ENCODE peak calls at places on chromosomes 7 and 10, in four cellular contexts. D is HepG2, C is K562, H is GM12878. N is an unnamed sample.

GRCh38 chr7:29989257-29989995 is at the start of gene SCRN1:
- DNase-seq in D (peak), C (no peak), H (no peak), N (peak)

GRCh38 chr10:109894516-109894915 is 28.8 kb downstream of the XPNPEP1 start:
- DNase-seq in D (no peak), C (no peak), H (no peak), N (no peak)

GRCh38 chr7:51590746-51591145 is 274.1 kb upstream of the COBL start:
- DNase-seq in D (no peak), C (no peak), H (no peak), N (peak)

GRCh38 chr7:45033261-45033930 is 33.4 kb downstream of the CCM2 start:
- DNase-seq in D (no peak), C (peak), H (no peak), N (no peak)

GRCh38 chr7:133139350-133139749 is 57.5 kb upstream of the CHCHD3 start:
- DNase-seq in D (peak), C (peak), H (no peak), N (peak)

GRCh38 chr10:114258274-114258840 is 19.3 kb downstream of the VWA2 start:
- DNase-seq in D (no peak), C (no peak), H (no peak), N (no peak)

GRCh38 chr10:62231371-62231770 is 37.3 kb downstream of the RTKN2 start:
- DNase-seq in D (peak), C (no peak), H (no peak), N (no peak)

GRCh38 chr7:132654150-132654549 is 77.9 kb upstream of the PLXNA4 start:
- DNase-seq in D (no peak), C (peak), H (no peak), N (peak)

GRCh38 chr10:22427890-22428571 is 82.7 kb downstream of the SPAG6 start:
- DNase-seq in D (no peak), C (peak), H (no peak), N (no peak)

GRCh38 chr7:477626-478220 is 41.9 kb downstream of the PDGFA start:
- DNase-seq in D (no peak), C (no peak), H (no peak), N (peak)

GRCh38 chr7:14714161-14714728 is 188.3 kb downstream of the DGKB start:
- DNase-seq in D (no peak), C (no peak), H (peak), N (no peak)

GRCh38 chr10:48445932-48446331 is 139.5 kb downstream of the MAPK8 start:
- DNase-seq in D (no peak), C (no peak), H (no peak), N (no peak)

GRCh38 chr7:107596881-107597581 is 17.0 kb downstream of the BCAP29 start:
- DNase-seq in D (no peak), C (no peak), H (no peak), N (no peak)

GRCh38 chr7:107597582-107597916 is 17.5 kb downstream of the BCAP29 start:
- DNase-seq in D (no peak), C (no peak), H (no peak), N (no peak)

GRCh38 chr7:107593025-107593410 is 13.0 kb downstream of the BCAP29 start:
- DNase-seq in D (no peak), C (no peak), H (no peak), N (no peak)

GRCh38 chr7:107592361-107593024 is 12.4 kb downstream of the BCAP29 start:
- DNase-seq in D (no peak), C (no peak), H (no peak), N (no peak)

DNA sequence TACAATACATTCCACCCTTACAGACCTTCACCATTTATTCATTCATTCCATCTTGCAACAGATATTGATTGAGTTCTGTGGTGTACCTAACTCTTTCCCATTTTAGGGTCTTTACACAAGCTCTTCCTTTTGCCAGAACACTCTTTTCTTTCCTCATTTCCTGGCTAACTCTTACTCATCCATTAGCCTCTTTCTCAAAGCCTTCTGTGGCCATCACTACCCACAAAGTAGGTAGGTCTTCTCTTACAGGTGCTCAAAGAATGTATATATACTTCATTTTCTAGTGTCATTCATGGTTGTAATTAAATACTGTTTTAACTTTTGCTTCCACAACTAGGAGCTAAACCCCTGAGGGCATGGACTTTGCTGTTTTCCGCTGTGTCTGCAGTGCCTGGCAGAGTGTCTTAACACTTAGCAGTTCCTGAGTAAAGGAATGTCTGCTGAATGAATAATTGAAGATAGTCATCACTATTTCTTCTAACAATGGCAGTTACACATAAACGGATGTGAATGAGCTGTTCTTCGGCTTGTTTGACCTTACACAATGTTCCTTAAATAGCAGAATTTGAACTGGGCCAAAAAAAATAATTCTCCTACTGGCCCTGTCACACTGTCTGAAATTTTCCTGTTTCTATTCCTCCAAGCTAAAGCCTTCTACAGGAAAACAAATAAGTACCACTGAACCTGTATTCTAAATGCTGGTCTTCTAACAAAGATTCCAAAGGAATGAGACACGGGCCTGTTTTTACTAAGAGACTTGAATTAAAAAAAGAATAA is 15.1 kb downstream of the BCAP29 start:
- DNase-seq in D (no peak), C (no peak), H (no peak), N (no peak)
- TF ChIP-seq POLR2AphosphoS5 in D (no peak), C (no peak), H (no peak), N (no peak)

GRCh38 chr7:107128748-107129147 is 40.1 kb upstream of the HBP1 start:
- DNase-seq in D (no peak), C (no peak), H (no peak), N (no peak)

GRCh38 chr7:107125475-107125874 is 43.3 kb upstream of the HBP1 start:
- DNase-seq in D (no peak), C (no peak), H (no peak), N (no peak)

GRCh38 chr7:107133396-107133795 is 35.4 kb upstream of the HBP1 start:
- DNase-seq in D (no peak), C (no peak), H (no peak), N (no peak)

GRCh38 chr7:107128217-107128616 is 40.6 kb upstream of the HBP1 start:
- DNase-seq in D (no peak), C (no peak), H (no peak), N (no peak)

GRCh38 chr7:107130487-107131220 is 38.1 kb upstream of the HBP1 start:
- DNase-seq in D (peak), C (no peak), H (no peak), N (no peak)
- TF ChIP-seq CTCF in D (no peak), C (no peak), H (no peak), N (peak)

GRCh38 chr7:11648104-11648503 is 183.9 kb downstream of the THSD7A start:
- DNase-seq in D (no peak), C (no peak), H (no peak), N (no peak)

GRCh38 chr7:11655163-11655562 is 176.8 kb downstream of the THSD7A start:
- DNase-seq in D (no peak), C (no peak), H (no peak), N (no peak)

GRCh38 chr7:11650504-11650903 is 181.5 kb downstream of the THSD7A start:
- DNase-seq in D (no peak), C (no peak), H (no peak), N (no peak)

GRCh38 chr7:11648980-11649379 is 183.0 kb downstream of the THSD7A start:
- DNase-seq in D (no peak), C (no peak), H (no peak), N (no peak)

GRCh38 chr7:11650030-11650429 is 182.0 kb downstream of the THSD7A start:
- DNase-seq in D (no peak), C (no peak), H (no peak), N (no peak)
- TF ChIP-seq HDAC6 in D (no peak), C (no peak), H (no peak), N (no peak)

DNA sequence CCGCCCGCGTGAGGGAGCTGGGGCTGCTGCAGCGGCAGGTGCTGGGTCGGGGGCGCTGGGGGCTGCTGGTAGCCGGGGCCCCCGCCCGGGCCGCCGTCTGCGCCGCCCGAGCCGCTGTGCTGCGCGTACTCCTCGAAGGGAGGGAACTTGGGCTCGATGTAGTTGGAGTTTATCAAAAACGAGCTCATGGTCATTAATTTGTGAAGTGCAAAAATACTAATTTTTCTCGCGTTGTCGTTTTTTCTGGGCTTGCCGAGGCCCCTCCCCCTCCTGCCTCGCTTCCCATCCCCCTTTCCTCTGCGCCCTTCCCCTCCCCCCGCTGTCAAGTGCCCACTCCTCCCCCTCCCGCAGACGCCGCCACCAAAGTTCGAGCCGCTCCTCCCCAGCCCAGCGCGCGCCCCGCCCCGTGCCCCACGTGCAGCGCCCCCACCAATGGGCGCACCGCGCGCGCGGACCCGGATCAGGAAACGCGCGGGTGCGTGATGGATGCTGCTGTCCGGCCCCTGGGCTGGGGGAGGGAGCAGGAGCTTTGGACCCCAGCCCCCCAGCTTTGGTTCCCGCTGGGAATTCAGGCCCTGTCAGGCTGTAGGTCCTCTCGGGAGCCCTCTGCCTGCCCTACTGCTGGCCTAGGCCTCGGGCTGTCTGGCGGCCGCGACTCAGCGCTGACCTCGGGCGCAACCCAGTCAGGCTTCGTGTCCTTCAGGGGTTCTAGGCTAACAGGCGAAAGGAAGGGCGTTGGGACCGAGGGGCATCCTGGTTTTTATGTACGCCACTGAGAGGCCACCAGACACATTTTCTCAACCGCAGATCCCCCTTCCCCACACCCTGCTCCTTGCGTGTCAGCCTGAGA is at the start of gene HOXA4:
- DNase-seq in D (peak), C (no peak), H (no peak), N (peak)
- TF ChIP-seq POLR2AphosphoS5 in D (peak), C (no peak), H (no peak), N (no peak)

GRCh38 chr10:15263657-15264323 is 95.3 kb upstream of the NMT2 start:
- DNase-seq in D (no peak), C (no peak), H (no peak), N (no peak)

GRCh38 chr10:15265076-15265475 is 96.6 kb upstream of the NMT2 start:
- DNase-seq in D (no peak), C (no peak), H (no peak), N (no peak)

GRCh38 chr10:15259136-15259535 is 90.6 kb upstream of the NMT2 start:
- DNase-seq in D (no peak), C (no peak), H (no peak), N (no peak)

GRCh38 chr10:15265558-15265957 is 97.1 kb upstream of the NMT2 start:
- DNase-seq in D (no peak), C (no peak), H (no peak), N (no peak)

DNA sequence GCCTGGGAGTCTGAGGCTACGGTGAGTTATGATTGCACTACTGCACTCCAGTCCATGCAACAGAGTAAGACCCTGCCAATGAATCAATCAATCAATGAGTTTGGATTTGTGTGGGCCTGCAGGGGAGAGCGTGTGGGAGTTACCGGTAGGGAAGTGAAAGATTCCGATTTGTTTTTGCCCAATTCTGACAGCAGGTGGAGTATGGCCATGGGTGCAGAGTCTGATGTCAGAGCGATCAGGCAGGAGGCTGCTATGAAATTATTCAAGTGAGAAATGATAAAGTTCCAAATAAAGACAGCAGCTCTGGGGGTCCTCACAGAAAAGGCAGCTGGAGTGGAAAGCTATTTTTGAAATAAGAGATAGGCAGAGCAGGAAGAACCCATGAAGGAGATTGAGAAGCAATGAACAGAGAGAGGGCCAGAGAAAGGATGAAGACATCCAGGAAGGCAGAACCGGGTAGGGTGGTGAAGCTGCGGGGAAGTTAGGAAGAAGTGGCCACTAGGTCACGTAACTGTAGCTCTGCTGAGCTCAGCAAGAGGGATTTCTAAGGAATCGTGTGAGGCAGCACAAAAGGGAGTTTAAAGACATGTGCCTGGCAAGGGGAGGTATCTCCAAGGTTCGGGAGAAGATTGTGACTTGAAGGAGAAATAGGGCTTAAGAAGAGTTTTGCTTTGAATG is 93.7 kb upstream of the NMT2 start:
- DNase-seq in D (peak), C (no peak), H (no peak), N (no peak)
- TF ChIP-seq CTCF in D (peak), C (peak), H (no peak), N (no peak)

DNA sequence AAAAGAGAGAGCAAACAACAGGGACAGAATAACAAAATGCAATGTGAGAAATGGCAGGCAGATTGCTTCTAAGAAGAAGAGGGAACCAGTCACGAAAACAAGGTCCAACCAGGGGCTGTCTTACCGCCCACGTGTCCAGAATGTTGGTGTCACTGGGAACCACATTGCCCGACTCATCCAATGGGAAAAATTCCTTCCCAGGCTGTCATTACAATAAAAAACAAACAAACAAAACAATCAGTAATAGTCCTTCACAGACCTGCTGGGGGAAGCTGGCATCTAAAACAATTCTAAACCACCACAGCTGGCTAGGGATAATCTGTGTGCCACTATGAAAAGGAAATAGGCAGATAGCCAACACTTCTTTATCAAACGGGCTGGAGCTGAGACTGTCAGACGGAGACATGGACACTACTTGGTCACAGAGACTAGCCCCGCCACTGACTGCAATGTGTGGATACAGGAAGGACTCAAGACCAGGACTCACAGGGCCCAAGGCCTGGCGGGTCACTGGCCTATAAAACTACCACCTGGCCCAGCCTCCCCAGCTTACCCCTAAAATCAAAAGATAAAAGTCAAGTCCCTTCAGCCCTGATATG is 9.2 kb downstream of the AKR1B1 start:
- DNase-seq in D (no peak), C (no peak), H (no peak), N (no peak)
- TF ChIP-seq HDAC6 in D (no peak), C (no peak), H (no peak), N (no peak)

GRCh38 chr7:22576941-22577927 is 77.2 kb upstream of the STEAP1B start:
- DNase-seq in D (no peak), C (no peak), H (no peak), N (no peak)
- TF ChIP-seq POLR2AphosphoS5 in D (no peak), C (no peak), H (no peak), N (no peak)

DNA sequence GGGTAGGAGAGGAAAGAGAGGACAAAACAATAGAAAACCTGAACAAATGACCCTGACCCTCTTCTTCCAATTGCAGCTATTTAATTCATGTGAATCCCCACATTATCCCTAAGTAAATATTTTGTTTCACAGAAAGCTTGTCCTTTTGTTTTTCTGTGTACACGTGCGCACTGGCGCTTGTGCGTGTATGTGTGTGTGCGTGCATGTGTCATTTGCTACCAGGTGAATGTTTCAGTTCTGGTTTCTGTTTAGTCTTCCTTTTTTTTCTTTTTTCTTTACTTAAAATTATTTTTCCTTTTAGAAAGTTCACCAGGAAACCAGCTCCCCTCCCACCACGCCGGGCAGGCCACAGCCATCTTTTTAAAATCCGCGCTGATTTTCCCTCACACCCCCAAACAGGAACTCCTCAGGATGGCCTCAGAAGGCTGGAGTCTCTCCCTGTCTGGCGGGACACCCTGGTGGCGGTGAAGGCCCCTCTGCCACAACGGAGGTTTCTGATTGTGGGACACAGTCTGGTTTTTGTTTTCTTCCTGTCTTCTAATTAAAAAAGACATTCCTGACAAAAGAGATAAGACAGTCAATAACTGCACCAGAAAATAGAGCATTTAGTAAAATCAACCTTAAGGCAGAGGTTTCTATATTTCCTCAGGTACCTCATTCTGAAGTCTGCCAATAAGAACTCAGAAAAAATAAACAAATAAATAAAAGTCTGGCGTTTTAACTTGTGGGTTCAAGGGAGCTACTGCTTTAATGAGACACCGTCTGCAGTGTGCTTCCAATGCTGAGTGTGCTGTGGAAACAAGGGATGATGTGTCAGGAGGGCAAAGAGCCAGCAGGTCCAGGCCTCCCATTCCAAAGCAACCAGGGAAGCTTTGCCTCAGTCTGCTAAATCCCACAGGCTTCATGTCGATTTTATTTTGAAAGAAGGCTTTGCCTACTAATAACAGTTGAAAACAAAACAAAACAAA is 17.4 kb downstream of the IRF5 start:
- DNase-seq in D (no peak), C (no peak), H (no peak), N (no peak)
- TF ChIP-seq CTCF in D (peak), C (no peak), H (no peak), N (peak)

GRCh38 chr7:43702974-43703373 is 26.3 kb downstream of the COA1 start:
- DNase-seq in D (no peak), C (no peak), H (no peak), N (no peak)
- TF ChIP-seq HDAC6 in D (no peak), C (no peak), H (no peak), N (no peak)

GRCh38 chr10:125028291-125028867 is 86.5 kb downstream of the ZRANB1 start:
- DNase-seq in D (no peak), C (no peak), H (no peak), N (no peak)

GRCh38 chr10:125027889-125028288 is 86.0 kb downstream of the ZRANB1 start:
- DNase-seq in D (no peak), C (no peak), H (no peak), N (no peak)

GRCh38 chr10:125026974-125027735 is 85.2 kb downstream of the ZRANB1 start:
- DNase-seq in D (no peak), C (no peak), H (no peak), N (no peak)

GRCh38 chr10:125030567-125031197 is 88.8 kb downstream of the ZRANB1 start:
- DNase-seq in D (no peak), C (no peak), H (no peak), N (no peak)

GRCh38 chr10:125029584-125030242 is 87.8 kb downstream of the ZRANB1 start:
- DNase-seq in D (no peak), C (no peak), H (no peak), N (no peak)
- TF ChIP-seq POLR2AphosphoS5 in D (no peak), C (no peak), H (no peak), N (no peak)